ENCODE peak calls at places on chromosome 13, in five cellular contexts. One of them, this sample, is unnamed.

GRCh38 chr13:78147905-78148304 is 229.3 kb upstream of the EDNRB start:
- DNase-seq in Peyer's patch: no peak
- DNase-seq in thyroid gland: no peak
- DNase-seq in Calu3: no peak
- DNase-seq in OCI-LY7: no peak
- DNase-seq in this sample: no peak

GRCh38 chr13:75440100-75440499 is 41.9 kb downstream of the TBC1D4 start:
- DNase-seq in Peyer's patch: no peak
- DNase-seq in thyroid gland: no peak
- DNase-seq in Calu3: no peak
- DNase-seq in OCI-LY7: no peak
- DNase-seq in this sample: no peak

GRCh38 chr13:113357529-113357928 is 6.4 kb downstream of the GRTP1 start:
- DNase-seq in Peyer's patch: no peak
- DNase-seq in thyroid gland: no peak
- DNase-seq in Calu3: no peak
- DNase-seq in OCI-LY7: no peak
- DNase-seq in this sample: no peak

GRCh38 chr13:68748038-68748437 is 1359.6 kb upstream of the ATXN8OS start:
- DNase-seq in Peyer's patch: no peak
- DNase-seq in thyroid gland: no peak
- DNase-seq in Calu3: no peak
- DNase-seq in OCI-LY7: no peak
- DNase-seq in this sample: no peak

GRCh38 chr13:77981191-77981925 is 62.7 kb upstream of the EDNRB start:
- DNase-seq in Peyer's patch: no peak
- DNase-seq in thyroid gland: no peak
- DNase-seq in Calu3: no peak
- DNase-seq in OCI-LY7: no peak
- DNase-seq in this sample: no peak

GRCh38 chr13:29497137-29497654 is 98.3 kb downstream of the SLC7A1 start:
- DNase-seq in Peyer's patch: no peak
- DNase-seq in thyroid gland: no peak
- DNase-seq in Calu3: no peak
- DNase-seq in OCI-LY7: no peak
- DNase-seq in this sample: no peak

GRCh38 chr13:54029720-54030119 is 1001.1 kb downstream of the OLFM4 start:
- DNase-seq in Peyer's patch: no peak
- DNase-seq in thyroid gland: no peak
- DNase-seq in Calu3: no peak
- DNase-seq in OCI-LY7: no peak
- DNase-seq in this sample: no peak

GRCh38 chr13:74907788-74908187 is 574.2 kb downstream of the TBC1D4 start:
- DNase-seq in Peyer's patch: no peak
- DNase-seq in thyroid gland: no peak
- DNase-seq in Calu3: no peak
- DNase-seq in OCI-LY7: no peak
- DNase-seq in this sample: no peak

GRCh38 chr13:43328907-43329306 is 305.5 kb downstream of the DNAJC15 start:
- DNase-seq in Peyer's patch: no peak
- DNase-seq in thyroid gland: no peak
- DNase-seq in Calu3: no peak
- DNase-seq in OCI-LY7: no peak
- DNase-seq in this sample: no peak

GRCh38 chr13:44141213-44141724 is 232.4 kb upstream of the SERP2 start:
- DNase-seq in Peyer's patch: no peak
- DNase-seq in thyroid gland: peak
- DNase-seq in Calu3: no peak
- DNase-seq in OCI-LY7: peak
- DNase-seq in this sample: no peak

GRCh38 chr13:75135325-75135825 is 346.6 kb downstream of the TBC1D4 start:
- DNase-seq in Peyer's patch: no peak
- DNase-seq in thyroid gland: no peak
- DNase-seq in Calu3: no peak
- DNase-seq in OCI-LY7: no peak
- DNase-seq in this sample: no peak

GRCh38 chr13:24133396-24133795 is 27.1 kb upstream of the SPATA13 start:
- DNase-seq in Peyer's patch: no peak
- DNase-seq in thyroid gland: no peak
- DNase-seq in Calu3: no peak
- DNase-seq in OCI-LY7: no peak
- DNase-seq in this sample: no peak

GRCh38 chr13:69477451-69477850 is 630.2 kb upstream of the ATXN8OS start:
- DNase-seq in Peyer's patch: no peak
- DNase-seq in thyroid gland: no peak
- DNase-seq in Calu3: no peak
- DNase-seq in OCI-LY7: no peak
- DNase-seq in this sample: no peak

GRCh38 chr13:73842621-73843020 is 291.6 kb downstream of the KLF12 start:
- DNase-seq in Peyer's patch: no peak
- DNase-seq in thyroid gland: no peak
- DNase-seq in Calu3: no peak
- DNase-seq in OCI-LY7: no peak
- DNase-seq in this sample: no peak

GRCh38 chr13:29619995-29620394 is 24.5 kb upstream of the SLC7A1 start:
- DNase-seq in Peyer's patch: no peak
- DNase-seq in thyroid gland: no peak
- DNase-seq in Calu3: no peak
- DNase-seq in OCI-LY7: no peak
- DNase-seq in this sample: no peak

GRCh38 chr13:77406644-77407440 is 79.9 kb upstream of the MYCBP2 start:
- DNase-seq in Peyer's patch: no peak
- DNase-seq in thyroid gland: no peak
- DNase-seq in Calu3: no peak
- DNase-seq in OCI-LY7: no peak
- DNase-seq in this sample: no peak

GRCh38 chr13:51122868-51123267 is 11.8 kb upstream of the C13orf42 start:
- DNase-seq in Peyer's patch: no peak
- DNase-seq in thyroid gland: no peak
- DNase-seq in Calu3: peak
- DNase-seq in OCI-LY7: no peak
- DNase-seq in this sample: no peak

GRCh38 chr13:108496364-108497215 is 132.8 kb upstream of the MYO16 start:
- DNase-seq in Peyer's patch: no peak
- DNase-seq in thyroid gland: no peak
- DNase-seq in Calu3: no peak
- DNase-seq in OCI-LY7: no peak
- DNase-seq in this sample: no peak

GRCh38 chr13:43800828-43801227 is 14.1 kb upstream of the ENOX1 start:
- DNase-seq in Peyer's patch: no peak
- DNase-seq in thyroid gland: no peak
- DNase-seq in Calu3: no peak
- DNase-seq in OCI-LY7: no peak
- DNase-seq in this sample: no peak

GRCh38 chr13:59901191-59901590 is 262.5 kb downstream of the DIAPH3 start:
- DNase-seq in Peyer's patch: no peak
- DNase-seq in thyroid gland: no peak
- DNase-seq in Calu3: no peak
- DNase-seq in OCI-LY7: no peak
- DNase-seq in this sample: no peak

GRCh38 chr13:112838038-112838965 is 130.7 kb upstream of the MCF2L start:
- DNase-seq in Peyer's patch: no peak
- DNase-seq in thyroid gland: no peak
- DNase-seq in Calu3: no peak
- DNase-seq in OCI-LY7: no peak
- DNase-seq in this sample: no peak

GRCh38 chr13:47859129-47859528 is 141.9 kb downstream of the SUCLA2 start:
- DNase-seq in Peyer's patch: no peak
- DNase-seq in thyroid gland: no peak
- DNase-seq in Calu3: no peak
- DNase-seq in OCI-LY7: no peak
- DNase-seq in this sample: no peak

GRCh38 chr13:73576291-73576690 is 517.5 kb downstream of the KLF5 start:
- DNase-seq in Peyer's patch: no peak
- DNase-seq in thyroid gland: no peak
- DNase-seq in Calu3: no peak
- DNase-seq in OCI-LY7: no peak
- DNase-seq in this sample: no peak

GRCh38 chr13:64239372-64239771 is 2823.7 kb upstream of the PCDH20 start:
- DNase-seq in Peyer's patch: no peak
- DNase-seq in thyroid gland: no peak
- DNase-seq in Calu3: no peak
- DNase-seq in OCI-LY7: no peak
- DNase-seq in this sample: no peak

GRCh38 chr13:75181906-75182305 is 300.1 kb downstream of the TBC1D4 start:
- DNase-seq in Peyer's patch: no peak
- DNase-seq in thyroid gland: no peak
- DNase-seq in Calu3: no peak
- DNase-seq in OCI-LY7: no peak
- DNase-seq in this sample: no peak

GRCh38 chr13:67135356-67135755 is 94.8 kb downstream of the PCDH9 start:
- DNase-seq in Peyer's patch: no peak
- DNase-seq in thyroid gland: no peak
- DNase-seq in Calu3: no peak
- DNase-seq in OCI-LY7: no peak
- DNase-seq in this sample: no peak
- TF ChIP-seq CTCF in Peyer's patch: no peak
- TF ChIP-seq CTCF in thyroid gland: no peak
- TF ChIP-seq CTCF in Calu3: no peak
- TF ChIP-seq CTCF in OCI-LY7: no peak
- TF ChIP-seq CTCF in this sample: no peak

GRCh38 chr13:90613076-90613795 is 734.3 kb upstream of the MIR17HG start:
- DNase-seq in Peyer's patch: no peak
- DNase-seq in thyroid gland: no peak
- DNase-seq in Calu3: no peak
- DNase-seq in OCI-LY7: no peak
- DNase-seq in this sample: no peak

GRCh38 chr13:90618133-90618532 is 729.4 kb upstream of the MIR17HG start:
- DNase-seq in Peyer's patch: no peak
- DNase-seq in thyroid gland: no peak
- DNase-seq in Calu3: no peak
- DNase-seq in OCI-LY7: peak
- DNase-seq in this sample: no peak

GRCh38 chr13:90615767-90616166 is 731.7 kb upstream of the MIR17HG start:
- DNase-seq in Peyer's patch: no peak
- DNase-seq in thyroid gland: no peak
- DNase-seq in Calu3: no peak
- DNase-seq in OCI-LY7: no peak
- DNase-seq in this sample: no peak

DNA sequence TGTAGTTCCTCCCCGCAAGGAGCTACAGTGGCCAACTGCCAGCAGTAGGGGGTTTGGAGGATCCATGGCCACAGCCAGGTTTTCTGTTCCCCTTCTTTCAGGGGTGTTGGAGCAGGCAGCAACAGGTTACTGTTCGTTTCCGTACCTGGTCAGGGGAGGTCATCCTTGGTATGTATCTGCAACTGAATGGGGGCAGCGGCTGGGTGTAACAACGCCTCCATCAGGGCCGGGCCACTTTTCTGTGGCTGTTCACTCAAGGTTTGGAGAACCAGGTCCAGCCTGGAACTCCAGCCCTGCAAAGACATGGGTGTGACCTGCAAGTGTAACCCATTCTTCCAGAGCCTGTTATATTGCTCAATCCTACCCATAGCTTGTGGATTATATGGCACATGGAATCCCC is 732.3 kb upstream of the MIR17HG start:
- DNase-seq in Peyer's patch: no peak
- DNase-seq in thyroid gland: no peak
- DNase-seq in Calu3: no peak
- DNase-seq in OCI-LY7: no peak
- DNase-seq in this sample: no peak
- TF ChIP-seq CTCF in Peyer's patch: no peak
- TF ChIP-seq CTCF in thyroid gland: no peak
- TF ChIP-seq CTCF in Calu3: no peak
- TF ChIP-seq CTCF in OCI-LY7: no peak
- TF ChIP-seq CTCF in this sample: no peak

GRCh38 chr13:45817833-45818232 is 33.7 kb downstream of the SIAH3 start:
- DNase-seq in Peyer's patch: no peak
- DNase-seq in thyroid gland: no peak
- DNase-seq in Calu3: no peak
- DNase-seq in OCI-LY7: no peak
- DNase-seq in this sample: no peak
- TF ChIP-seq CTCF in Peyer's patch: no peak
- TF ChIP-seq CTCF in thyroid gland: no peak
- TF ChIP-seq CTCF in Calu3: no peak
- TF ChIP-seq CTCF in OCI-LY7: peak
- TF ChIP-seq CTCF in this sample: no peak

GRCh38 chr13:99087130-99087953 is 109.5 kb upstream of the DOCK9 start:
- DNase-seq in Peyer's patch: peak
- DNase-seq in thyroid gland: peak
- DNase-seq in Calu3: peak
- DNase-seq in OCI-LY7: peak
- DNase-seq in this sample: peak
- TF ChIP-seq CTCF in Peyer's patch: peak
- TF ChIP-seq CTCF in thyroid gland: no peak
- TF ChIP-seq CTCF in Calu3: no peak
- TF ChIP-seq CTCF in OCI-LY7: no peak
- TF ChIP-seq CTCF in this sample: peak